ENCODE peak calls at places on chromosomes 5 and 9, in six cellular contexts. O is pancreas, H is aorta, V is A549, A is SK-N-SH, E is kidney. D is an unnamed sample.
A peak's percentile ranks its signal among the peaks of the same experiment; 100 is the strongest.

GRCh38 chr5:179610903-179611265 is 12.6 kb downstream of the HNRNPH1 start:
- DNase-seq in O (no peak), H (no peak), V (no peak), A (no peak), E (no peak), D (no peak)

GRCh38 chr5:159947708-159948358 is 31.6 kb downstream of the ADRA1B start:
- DNase-seq in O (no peak), H (no peak), V (peak; percentile 19), A (no peak), E (no peak), D (no peak)

GRCh38 chr5:64210866-64211265 is 45.2 kb downstream of the RNF180 start:
- DNase-seq in O (no peak), H (no peak), V (no peak), A (no peak), E (no peak), D (peak; percentile 39)

GRCh38 chr5:163943546-163943945 is 438.1 kb downstream of the MAT2B start:
- DNase-seq in O (no peak), H (no peak), V (no peak), A (no peak), E (no peak), D (no peak)

GRCh38 chr9:4828776-4829175 is 36.0 kb downstream of the RCL1 start:
- DNase-seq in O (no peak), H (no peak), V (no peak), A (no peak), E (no peak), D (no peak)

GRCh38 chr5:180160822-180161221 is 48.2 kb downstream of the RASGEF1C start:
- DNase-seq in O (no peak), H (no peak), V (no peak), A (no peak), E (no peak), D (no peak)

GRCh38 chr5:37871023-37871815 is 31.4 kb upstream of the GDNF start:
- DNase-seq in O (no peak), H (no peak), V (no peak), A (no peak), E (no peak), D (no peak)

GRCh38 chr5:72412283-72413055 is 92.3 kb downstream of the PTCD2 start:
- DNase-seq in O (no peak), H (no peak), V (no peak), A (no peak), E (no peak), D (no peak)

GRCh38 chr5:152673601-152674000 is 268.5 kb upstream of the NMUR2 start:
- DNase-seq in O (no peak), H (no peak), V (no peak), A (no peak), E (no peak), D (no peak)

GRCh38 chr9:89425921-89426388 is 72.0 kb downstream of the SEMA4D start:
- DNase-seq in O (peak; percentile 28), H (no peak), V (no peak), A (no peak), E (no peak), D (no peak)

GRCh38 chr5:171882118-171882517 is 96.5 kb downstream of the SMIM23 start:
- DNase-seq in O (no peak), H (no peak), V (no peak), A (no peak), E (no peak), D (no peak)

GRCh38 chr5:10563940-10564837 is at the start of gene ANKRD33B:
- DNase-seq in O (peak; percentile 82), H (peak; percentile 90), V (peak; percentile 77), A (peak; percentile 78), E (peak; percentile 92), D (no peak)

GRCh38 chr9:136668983-136669790 is 6.5 kb downstream of the EGFL7 start:
- DNase-seq in O (no peak), H (no peak), V (peak; percentile 61), A (no peak), E (no peak), D (no peak)

GRCh38 chr5:111372799-111373198 is 139.5 kb downstream of the STARD4 start:
- DNase-seq in O (no peak), H (no peak), V (no peak), A (no peak), E (no peak), D (no peak)

GRCh38 chr5:54251981-54252380 is 58.4 kb downstream of the ARL15 start:
- DNase-seq in O (no peak), H (no peak), V (no peak), A (no peak), E (no peak), D (peak; percentile 55)

GRCh38 chr9:21830589-21830988 is 28.2 kb downstream of the MTAP start:
- DNase-seq in O (no peak), H (no peak), V (peak; percentile 61), A (no peak), E (no peak), D (peak; percentile 92)

GRCh38 chr5:178602752-178603151 is 12.6 kb upstream of the COL23A1 start:
- DNase-seq in O (no peak), H (no peak), V (no peak), A (no peak), E (no peak), D (no peak)

GRCh38 chr9:19381656-19382055 is 1.6 kb upstream of the RPS6 start:
- DNase-seq in O (no peak), H (no peak), V (no peak), A (no peak), E (no peak), D (no peak)

GRCh38 chr5:173291722-173292658 is 36.2 kb downstream of the STC2 start:
- DNase-seq in O (no peak), H (peak; percentile 27), V (no peak), A (no peak), E (no peak), D (no peak)

GRCh38 chr5:133925269-133925668 is 43.2 kb downstream of the C5orf15 start:
- DNase-seq in O (no peak), H (no peak), V (no peak), A (no peak), E (no peak), D (no peak)

GRCh38 chr5:133927616-133928180 is 40.7 kb downstream of the C5orf15 start:
- DNase-seq in O (no peak), H (no peak), V (no peak), A (no peak), E (no peak), D (no peak)

GRCh38 chr5:133925866-133926488 is 42.4 kb downstream of the C5orf15 start:
- DNase-seq in O (no peak), H (no peak), V (no peak), A (no peak), E (no peak), D (no peak)

GRCh38 chr5:133926960-133927615 is 41.3 kb downstream of the C5orf15 start:
- DNase-seq in O (no peak), H (no peak), V (peak; percentile 41), A (peak; percentile 87), E (no peak), D (no peak)

DNA sequence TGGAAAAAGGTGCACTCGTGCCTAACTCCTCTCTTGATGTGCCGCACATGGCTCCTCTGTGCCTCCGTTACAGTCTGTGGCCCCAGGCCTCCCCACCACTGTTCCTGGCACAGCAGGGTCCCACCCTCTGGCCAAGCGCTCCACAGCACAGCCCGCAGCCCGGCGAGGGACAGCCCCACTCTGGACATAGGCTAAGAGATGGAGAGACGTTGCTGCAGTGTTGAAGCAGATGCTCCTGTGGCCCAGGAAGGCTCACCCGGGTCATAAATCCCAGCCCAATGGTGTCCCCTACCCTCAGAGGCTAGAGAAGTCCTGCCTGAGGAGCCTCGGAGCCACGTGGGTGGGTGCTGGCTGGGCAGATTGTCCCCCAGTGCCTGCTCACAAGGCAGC is 41.9 kb downstream of the C5orf15 start:
- DNase-seq in O (no peak), H (no peak), V (no peak), A (no peak), E (no peak), D (no peak)
- H3K27ac ChIP-seq in O (peak overlapping the region; percentile 30), H (no peak overlapping the region), V (peak overlapping the region; percentile 56), A (peak overlapping the region; percentile 87), E (peak overlapping the region; percentile 35), D (no peak overlapping the region)

GRCh38 chr9:111957856-111958631 is 61.4 kb downstream of the UGCG start:
- DNase-seq in O (no peak), H (no peak), V (peak; percentile 61), A (no peak), E (no peak), D (peak; percentile 92)

GRCh38 chr9:111959468-111959941 is 62.9 kb downstream of the UGCG start:
- DNase-seq in O (no peak), H (no peak), V (peak; percentile 73), A (no peak), E (peak; percentile 87), D (peak; percentile 99)

GRCh38 chr9:111953444-111953843 is 56.8 kb downstream of the UGCG start:
- DNase-seq in O (no peak), H (no peak), V (no peak), A (no peak), E (no peak), D (no peak)

GRCh38 chr9:111952559-111952958 is 55.9 kb downstream of the UGCG start:
- DNase-seq in O (no peak), H (no peak), V (no peak), A (no peak), E (no peak), D (no peak)

GRCh38 chr9:111955048-111955447 is 58.4 kb downstream of the UGCG start:
- DNase-seq in O (no peak), H (no peak), V (no peak), A (no peak), E (no peak), D (no peak)
- H3K27ac ChIP-seq in O (no peak overlapping the region), H (no peak overlapping the region), V (no peak overlapping the region), A (no peak overlapping the region), E (no peak overlapping the region), D (no peak overlapping the region)

DNA sequence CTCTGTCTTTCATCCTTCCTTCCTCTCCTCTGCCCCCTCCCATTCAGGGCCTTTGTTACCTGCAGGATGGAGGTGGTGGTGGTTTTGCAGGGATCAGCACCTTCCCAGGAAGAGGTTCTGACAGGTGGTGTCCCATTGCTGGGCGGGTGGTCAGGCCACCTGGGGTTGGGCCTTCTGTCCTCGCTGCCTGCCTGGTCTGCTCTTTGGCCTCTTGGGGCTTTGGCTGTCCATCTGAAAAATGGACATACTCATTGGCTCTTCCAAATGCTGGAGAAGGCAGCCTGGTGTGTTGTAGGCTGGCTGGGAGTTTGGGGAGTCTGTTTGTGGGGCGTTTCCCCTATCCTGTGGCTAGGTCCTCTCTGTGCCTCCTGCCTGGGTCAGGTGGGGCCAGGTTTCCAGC is 4.3 kb downstream of the RXRA start:
- DNase-seq in O (peak; percentile 50), H (peak; percentile 32), V (no peak), A (no peak), E (no peak), D (no peak)
- H3K27ac ChIP-seq in O (no peak overlapping the region), H (no peak overlapping the region), V (peak overlapping the region; percentile 99), A (no peak overlapping the region), E (no peak overlapping the region), D (no peak overlapping the region)

GRCh38 chr9:79707589-79707988 is 135.8 kb downstream of the TLE4 start:
- DNase-seq in O (no peak), H (no peak), V (no peak), A (no peak), E (no peak), D (no peak)

GRCh38 chr9:79711874-79712273 is 140.1 kb downstream of the TLE4 start:
- DNase-seq in O (no peak), H (no peak), V (no peak), A (no peak), E (no peak), D (no peak)

GRCh38 chr9:79706512-79706911 is 134.7 kb downstream of the TLE4 start:
- DNase-seq in O (no peak), H (no peak), V (no peak), A (no peak), E (no peak), D (no peak)

GRCh38 chr9:79708541-79708940 is 136.8 kb downstream of the TLE4 start:
- DNase-seq in O (no peak), H (no peak), V (no peak), A (no peak), E (no peak), D (no peak)

GRCh38 chr9:79709945-79710674 is 138.3 kb downstream of the TLE4 start:
- DNase-seq in O (no peak), H (no peak), V (no peak), A (no peak), E (no peak), D (no peak)
- H3K27ac ChIP-seq in O (no peak overlapping the region), H (no peak overlapping the region), V (no peak overlapping the region), A (no peak overlapping the region), E (no peak overlapping the region), D (no peak overlapping the region)

D was measured in epithelial cell of prostate.